ENCODE peak calls at places on chromosomes 11 and 22, in six cellular contexts. Y is AG10803; S is CD8-positive, alpha-beta T cell; D is pancreas; B is astrocyte of the spinal cord; T is esophagus squamous epithelium. W is an unnamed sample.

GRCh38 chr11:62427630-62428233 is 8.9 kb downstream of the SCGB1A1 start:
- DNase-seq in Y (peak; percentile 71), S (no peak), D (no peak), B (peak; percentile 35), T (no peak), W (peak; percentile 38)

GRCh38 chr11:73198677-73199076 is 19.4 kb upstream of the P2RY2 start:
- DNase-seq in Y (no peak), S (no peak), D (no peak), B (no peak), T (no peak), W (no peak)

GRCh38 chr11:111574373-111575230 is 27.6 kb upstream of the SIK2 start:
- DNase-seq in Y (no peak), S (no peak), D (no peak), B (no peak), T (no peak), W (no peak)

GRCh38 chr11:33801821-33802413 is 27.6 kb upstream of the FBXO3 start:
- DNase-seq in Y (no peak), S (no peak), D (no peak), B (no peak), T (no peak), W (no peak)

GRCh38 chr22:37431811-37432707 is 4.8 kb upstream of the ELFN2 start:
- DNase-seq in Y (peak; percentile 99), S (no peak), D (no peak), B (peak; percentile 99), T (no peak), W (no peak)

GRCh38 chr11:63870351-63871197 is 31.7 kb downstream of the MARK2 start:
- DNase-seq in Y (peak; percentile 18), S (no peak), D (no peak), B (no peak), T (no peak), W (no peak)

GRCh38 chr22:50302564-50302963 is 4.9 kb downstream of the PLXNB2 start:
- DNase-seq in Y (no peak), S (no peak), D (peak; percentile 50), B (no peak), T (no peak), W (no peak)

GRCh38 chr11:58596621-58597020 is 17.8 kb downstream of the ZFP91 start:
- DNase-seq in Y (peak; percentile 42), S (no peak), D (no peak), B (no peak), T (no peak), W (no peak)

GRCh38 chr22:41197808-41198585 is 7.1 kb upstream of the L3MBTL2 start:
- DNase-seq in Y (no peak), S (peak; percentile 66), D (peak; percentile 57), B (no peak), T (no peak), W (no peak)

GRCh38 chr11:97269527-97269926 is 879.7 kb downstream of the JRKL start:
- DNase-seq in Y (no peak), S (no peak), D (no peak), B (no peak), T (no peak), W (no peak)

GRCh38 chr11:76237914-76238313 is 31.6 kb upstream of the WNT11 start:
- DNase-seq in Y (no peak), S (no peak), D (no peak), B (no peak), T (no peak), W (no peak)

GRCh38 chr11:68021167-68021787 is 9.2 kb upstream of the NDUFS8 start:
- DNase-seq in Y (no peak), S (no peak), D (no peak), B (no peak), T (no peak), W (no peak)
- TF ChIP-seq CTCF in Y (no peak), S (no peak), D (peak; percentile 29), B (peak; percentile 37), T (peak; percentile 22), W (no peak)

GRCh38 chr11:17561466-17562001 is 14.5 kb downstream of the OTOG start:
- DNase-seq in Y (no peak), S (no peak), D (no peak), B (no peak), T (no peak), W (no peak)

GRCh38 chr11:17563248-17563647 is 16.2 kb downstream of the OTOG start:
- DNase-seq in Y (no peak), S (no peak), D (no peak), B (no peak), T (no peak), W (no peak)

GRCh38 chr11:17561111-17561415 is 14.0 kb downstream of the OTOG start:
- DNase-seq in Y (no peak), S (no peak), D (no peak), B (no peak), T (no peak), W (no peak)

GRCh38 chr11:17563961-17564686 is 17.1 kb downstream of the OTOG start:
- DNase-seq in Y (no peak), S (no peak), D (no peak), B (no peak), T (no peak), W (no peak)

DNA sequence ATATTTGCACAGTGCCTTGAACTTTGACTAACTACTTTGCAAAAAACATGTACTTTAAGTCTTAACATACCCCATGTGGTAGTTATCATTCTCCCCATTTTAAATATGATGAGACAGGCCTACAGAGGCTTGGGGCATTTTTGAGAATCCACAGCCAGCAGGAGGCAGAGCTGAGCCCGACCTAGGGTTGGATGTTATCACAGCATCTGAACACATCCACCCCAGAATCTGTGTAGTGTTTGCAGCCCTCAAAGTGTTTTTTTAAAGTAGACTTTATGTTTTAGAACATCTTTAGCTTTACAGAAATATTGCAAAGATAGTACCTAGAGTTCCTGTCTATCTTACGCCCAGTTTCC is 17.6 kb downstream of the OTOG start:
- DNase-seq in Y (no peak), S (no peak), D (no peak), B (no peak), T (no peak), W (no peak)
- TF ChIP-seq CTCF in Y (no peak), S (no peak), D (no peak), B (peak; percentile 23), T (no peak), W (no peak)

GRCh38 chr11:45748801-45749200 is 56.1 kb upstream of the SLC35C1 start:
- DNase-seq in Y (no peak), S (no peak), D (no peak), B (no peak), T (no peak), W (no peak)
- TF ChIP-seq CTCF in Y (no peak), S (no peak), D (no peak), B (no peak), T (no peak), W (no peak)

GRCh38 chr22:28741200-28741757 is 341 bp downstream of the CHEK2 start:
- DNase-seq in Y (no peak), S (no peak), D (no peak), B (no peak), T (no peak), W (no peak)

GRCh38 chr22:28736296-28737155 is 5.1 kb downstream of the CHEK2 start:
- DNase-seq in Y (no peak), S (no peak), D (no peak), B (no peak), T (no peak), W (no peak)

GRCh38 chr22:28743852-28744251 is 2.0 kb downstream of the HSCB start:
- DNase-seq in Y (no peak), S (no peak), D (no peak), B (no peak), T (no peak), W (no peak)

GRCh38 chr22:28742562-28742962 is 723 bp downstream of the HSCB start:
- DNase-seq in Y (no peak), S (no peak), D (no peak), B (no peak), T (no peak), W (no peak)

DNA sequence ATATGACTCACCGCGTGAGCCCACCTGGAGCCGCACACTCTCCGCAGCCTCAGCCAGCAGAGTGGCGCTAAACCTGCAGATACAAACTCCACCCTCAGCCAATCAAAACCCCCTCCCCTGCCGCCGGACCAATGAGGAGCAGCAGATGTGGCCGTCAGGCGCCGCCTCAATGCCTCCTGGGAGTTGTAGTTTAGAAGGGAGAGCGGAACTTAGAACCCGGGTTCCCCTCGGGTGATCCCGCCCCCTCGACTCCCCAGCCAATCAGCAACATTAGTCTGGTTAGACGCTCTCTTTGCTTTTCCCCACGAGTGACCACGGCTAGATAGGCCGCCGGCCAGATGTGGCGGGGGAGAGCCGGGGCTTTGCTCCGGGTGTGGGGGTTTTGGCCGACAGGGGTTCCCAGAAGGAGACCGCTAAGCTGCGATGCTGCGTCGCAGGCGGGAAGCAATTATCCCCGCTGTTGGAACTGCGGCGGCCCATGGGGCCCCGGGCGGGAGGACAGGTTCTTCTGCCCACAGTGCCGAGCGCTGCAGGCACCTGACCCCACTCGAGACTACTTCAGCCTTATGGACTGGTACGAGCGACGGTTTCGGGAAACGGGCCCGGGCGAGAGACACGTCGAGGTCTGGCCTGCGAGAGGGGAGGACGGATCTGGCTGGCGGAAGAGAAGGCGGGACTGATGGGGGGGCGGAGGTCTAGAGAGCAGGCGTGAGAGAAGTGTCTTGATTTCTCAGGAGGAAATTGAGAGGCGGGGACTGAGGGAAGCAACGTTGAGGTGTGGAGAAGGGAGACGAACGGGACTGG is at the start of the genes CHEK2 and HSCB:
- DNase-seq in Y (peak; percentile 97), S (peak; percentile 99), D (peak; percentile 96), B (peak; percentile 99), T (peak; percentile 93), W (peak; percentile 96)
- TF ChIP-seq CTCF in Y (no peak), S (no peak), D (no peak), B (no peak), T (no peak), W (peak; percentile 11)

GRCh38 chr11:118673361-118674093 is 5.9 kb downstream of the TREH start:
- DNase-seq in Y (no peak), S (no peak), D (no peak), B (no peak), T (no peak), W (no peak)

GRCh38 chr11:118674094-118674460 is 5.4 kb downstream of the TREH start:
- DNase-seq in Y (no peak), S (no peak), D (no peak), B (no peak), T (no peak), W (no peak)

GRCh38 chr11:118671254-118671653 is 8.2 kb downstream of the TREH start:
- DNase-seq in Y (no peak), S (no peak), D (no peak), B (no peak), T (no peak), W (no peak)

GRCh38 chr11:118670063-118670462 is 9.4 kb downstream of the TREH start:
- DNase-seq in Y (no peak), S (no peak), D (no peak), B (no peak), T (no peak), W (no peak)

DNA sequence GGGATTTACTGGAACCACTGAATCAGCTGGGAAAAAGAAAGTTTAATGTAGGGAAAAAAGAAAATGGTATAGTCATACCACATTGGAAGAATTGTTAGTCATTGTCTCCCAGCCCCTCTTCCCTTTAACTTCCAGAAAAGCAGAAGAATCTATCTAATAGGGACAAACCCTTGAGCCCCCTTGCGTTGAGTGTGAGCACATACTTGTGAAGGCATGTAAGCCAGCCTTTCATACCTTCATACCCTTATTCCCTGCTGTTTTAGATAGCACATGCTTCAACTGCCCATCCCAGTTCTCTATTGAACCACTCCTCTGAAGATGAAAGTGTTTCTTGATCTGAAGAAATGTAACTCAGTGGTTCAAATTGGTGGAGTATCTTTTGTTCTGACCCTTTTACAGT is 6.6 kb downstream of the TREH start:
- DNase-seq in Y (no peak), S (no peak), D (no peak), B (no peak), T (no peak), W (no peak)
- TF ChIP-seq CTCF in Y (peak; percentile 30), S (no peak), D (no peak), B (no peak), T (no peak), W (no peak)

W was measured in GM10248.